ENCODE peak calls at places on chromosomes 16 and 17, in four cellular contexts. E is vagina, K is dorsolateral prefrontal cortex, S is GM06990. F is an unnamed sample.

GRCh38 chr16:27408012-27408601 is 6.1 kb downstream of the IL21R start:
- DNase-seq in K (no peak), S (no peak), E (no peak), F (peak)

GRCh38 chr16:4897328-4897727 is 39.6 kb downstream of the PPL start:
- DNase-seq in K (no peak), E (no peak), S (no peak), F (no peak)

GRCh38 chr16:27414803-27415431 is 12.9 kb downstream of the IL21R start:
- DNase-seq in K (no peak), S (no peak), E (no peak), F (no peak)

GRCh38 chr17:20009052-20009301 is 182 bp upstream of the SPECC1 start:
- DNase-seq in E (peak), K (no peak), S (no peak), F (no peak)

GRCh38 chr16:75494696-75495601 is at the start of gene CHST6:
- DNase-seq in S (peak), E (no peak), K (peak), F (peak)

GRCh38 chr16:17561056-17561455 is 90.3 kb upstream of the XYLT1 start:
- DNase-seq in E (no peak), S (no peak), K (no peak), F (no peak)

GRCh38 chr17:4314618-4315017 is 50.8 kb upstream of the ANKFY1 start:
- DNase-seq in K (no peak), S (no peak), E (no peak), F (no peak)

GRCh38 chr16:85123891-85124635 is 11.8 kb upstream of the CIBAR2 start:
- DNase-seq in K (peak), E (no peak), S (no peak), F (no peak)

GRCh38 chr17:11803226-11803625 is 194.0 kb downstream of the ZNF18 start:
- DNase-seq in K (no peak), S (no peak), E (no peak), F (no peak)

GRCh38 chr16:89917773-89918452 is 749 bp upstream of the MC1R start:
- DNase-seq in E (no peak), S (peak), K (peak), F (peak)

GRCh38 chr16:64428463-64428862 is 693.4 kb downstream of the CDH11 start:
- DNase-seq in E (no peak), K (no peak), S (no peak), F (no peak)

GRCh38 chr16:7303014-7303676 is 29.5 kb upstream of the RBFOX1 start:
- DNase-seq in K (peak), S (no peak), E (no peak), F (no peak)

GRCh38 chr16:23847938-23848337 is 12.2 kb downstream of the PRKCB start:
- DNase-seq in E (no peak), K (no peak), S (no peak), F (peak)

GRCh38 chr17:40355804-40356758 is 8.5 kb downstream of the GJD3 start:
- DNase-seq in K (no peak), S (no peak), E (peak), F (no peak)

GRCh38 chr17:63880706-63881105 is 1.0 kb downstream of the GH2 start:
- DNase-seq in K (no peak), S (no peak), E (no peak), F (no peak)

GRCh38 chr17:63881935-63882601 is at the start of gene GH2:
- DNase-seq in E (no peak), S (no peak), K (no peak), F (peak)
- TF ChIP-seq CTCF in E (peak), S (peak), K (peak), F (peak)

GRCh38 chr17:81929253-81930141 is 2.0 kb upstream of the MAFG start:
- DNase-seq in E (no peak), K (no peak), S (no peak), F (no peak)
- H3K4me3 ChIP-seq in E (no peak), K (no peak), S (no peak), F (no peak)

GRCh38 chr17:2862197-2862596 is 66.0 kb downstream of the RAP1GAP2 start:
- DNase-seq in K (no peak), S (no peak), E (no peak), F (no peak)

GRCh38 chr17:2856727-2857126 is 60.5 kb downstream of the RAP1GAP2 start:
- DNase-seq in E (no peak), S (no peak), K (no peak), F (no peak)

GRCh38 chr17:2863204-2863603 is 67.0 kb downstream of the RAP1GAP2 start:
- DNase-seq in K (no peak), S (no peak), E (no peak), F (no peak)

GRCh38 chr17:2860883-2861282 is 64.6 kb downstream of the RAP1GAP2 start:
- DNase-seq in S (no peak), K (no peak), E (no peak), F (no peak)

GRCh38 chr17:2860045-2860444 is 63.8 kb downstream of the RAP1GAP2 start:
- DNase-seq in S (no peak), K (no peak), E (no peak), F (no peak)
- TF ChIP-seq CTCF in S (no peak), K (no peak), E (no peak), F (no peak)

GRCh38 chr17:44004761-44005526 is 522 bp downstream of the NAGS start:
- DNase-seq in S (no peak), E (no peak), K (no peak), F (no peak)
- H3K4me3 ChIP-seq in S (no peak), E (peak), K (peak), F (no peak)

DNA sequence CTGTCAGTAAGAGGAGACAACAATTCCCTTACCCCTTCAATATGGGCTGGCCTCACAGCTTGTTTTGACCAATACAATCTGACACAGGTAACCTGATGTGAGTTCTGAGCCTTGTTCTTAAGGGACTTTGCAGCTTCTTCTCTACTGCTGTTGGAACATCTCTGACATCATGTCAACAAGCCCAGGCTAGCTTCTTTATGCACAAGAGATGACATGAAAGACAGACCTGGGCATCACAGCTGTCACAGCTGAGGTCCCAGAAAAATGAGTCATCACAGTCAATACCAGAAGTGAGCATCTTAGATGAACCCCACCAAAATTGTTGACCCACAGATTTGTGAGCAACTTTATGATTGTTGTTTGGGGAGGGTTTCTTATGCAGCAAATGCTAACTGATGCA is 431.7 kb upstream of the PSMD7 start:
- DNase-seq in S (no peak), E (no peak), K (no peak), F (peak)
- TF ChIP-seq CTCF in S (no peak), E (no peak), K (no peak), F (no peak)

F was measured in GM12865.